ENCODE peak calls at places on chromosome 9, in four cellular contexts. E, H, D and W are unnamed samples.

GRCh38 chr9:14652729-14653377 is 40.4 kb downstream of the ZDHHC21 start:
- DNase-seq in E (no peak), D (no peak), H (peak), W (peak)

GRCh38 chr9:122346478-122347347 is 24.1 kb upstream of the PTGS1 start:
- DNase-seq in D (no peak), E (peak), H (peak), W (peak)

GRCh38 chr9:111039203-111039907 is 1.1 kb upstream of the LPAR1 start:
- DNase-seq in D (no peak), H (no peak), E (no peak), W (no peak)

GRCh38 chr9:124297553-124297905 is 39.8 kb downstream of the NEK6 start:
- DNase-seq in E (peak), D (no peak), H (no peak), W (peak)

GRCh38 chr9:95852059-95853032 is 23.1 kb upstream of the ERCC6L2 start:
- DNase-seq in D (peak), E (peak), H (no peak), W (no peak)

GRCh38 chr9:131609116-131609830 is 64.0 kb downstream of the PRRT1B start:
- DNase-seq in D (no peak), E (peak), H (no peak), W (no peak)

GRCh38 chr9:6557883-6558282 is 87.6 kb downstream of the GLDC start:
- DNase-seq in H (peak), D (no peak), E (no peak), W (no peak)

GRCh38 chr9:113154936-113155335 is 4.1 kb downstream of the SLC31A2 start:
- DNase-seq in E (no peak), D (no peak), H (no peak), W (no peak)

GRCh38 chr9:5767968-5768932 is 64.7 kb downstream of the ERMP1 start:
- DNase-seq in H (no peak), E (no peak), D (peak), W (no peak)

GRCh38 chr9:127569819-127570401 is 42.2 kb upstream of the STXBP1 start:
- DNase-seq in H (no peak), D (no peak), E (no peak), W (no peak)

GRCh38 chr9:76394896-76395244 is 644 bp upstream of the RFK start:
- DNase-seq in D (peak), E (peak), H (peak), W (peak)

GRCh38 chr9:5455181-5455580 is 4.8 kb downstream of the CD274 start:
- DNase-seq in D (no peak), E (no peak), H (no peak), W (no peak)

GRCh38 chr9:131439224-131439623 is 45.3 kb downstream of the PRRC2B start:
- DNase-seq in E (no peak), D (no peak), H (no peak), W (no peak)

GRCh38 chr9:110278080-110278707 is 21.9 kb upstream of the TXN start:
- DNase-seq in E (no peak), D (no peak), H (no peak), W (no peak)

GRCh38 chr9:89458768-89459496 is 39.0 kb downstream of the SEMA4D start:
- DNase-seq in D (no peak), H (no peak), E (no peak), W (no peak)

GRCh38 chr9:114616684-114617520 is 5.8 kb downstream of the TMEM268 start:
- DNase-seq in E (no peak), D (peak), H (no peak), W (no peak)

GRCh38 chr9:115204827-115205506 is 87.0 kb upstream of the TNC start:
- DNase-seq in H (no peak), E (peak), D (no peak), W (no peak)

GRCh38 chr9:551986-552930 is 289.2 kb upstream of the DMRT1 start:
- DNase-seq in D (no peak), H (no peak), E (no peak), W (no peak)

GRCh38 chr9:89576404-89576824 is 28.4 kb upstream of the GADD45G start:
- DNase-seq in D (no peak), H (peak), E (peak), W (peak)

GRCh38 chr9:112041536-112042243 is 133.4 kb downstream of the SUSD1 start:
- DNase-seq in D (no peak), H (no peak), E (peak), W (peak)

GRCh38 chr9:97293207-97293721 is 14.2 kb upstream of the CCDC180 start:
- DNase-seq in D (no peak), H (no peak), E (no peak), W (peak)

GRCh38 chr9:137429974-137430722 is 7.0 kb downstream of the NOXA1 start:
- DNase-seq in D (no peak), H (peak), E (no peak), W (no peak)

GRCh38 chr9:137881591-137882505 is 4.3 kb downstream of the CACNA1B start:
- DNase-seq in H (no peak), E (no peak), D (no peak), W (no peak)

GRCh38 chr9:71984388-71985069 is 73.1 kb downstream of the C9orf85 start:
- DNase-seq in E (no peak), D (no peak), H (no peak), W (no peak)

GRCh38 chr9:126684965-126685465 is 71.3 kb downstream of the LMX1B start:
- DNase-seq in D (no peak), E (no peak), H (no peak), W (no peak)

GRCh38 chr9:69421908-69422801 is 97.1 kb downstream of the ENTREP1 start:
- DNase-seq in H (peak), E (peak), D (no peak), W (peak)

GRCh38 chr9:97980918-97981827 is 2.0 kb upstream of the ANP32B start:
- DNase-seq in D (no peak), E (no peak), H (peak), W (peak)

GRCh38 chr9:82553654-82554366 is 509.1 kb downstream of the RASEF start:
- DNase-seq in E (no peak), H (no peak), D (no peak), W (no peak)

GRCh38 chr9:31683126-31683525 is 701.3 kb upstream of the ACO1 start:
- DNase-seq in H (no peak), D (no peak), E (no peak), W (no peak)

GRCh38 chr9:84235516-84235915 is 105.0 kb downstream of the SLC28A3 start:
- DNase-seq in H (no peak), E (no peak), D (no peak), W (no peak)

GRCh38 chr9:38707885-38708640 is 11.9 kb downstream of the FAM240B start:
- DNase-seq in H (no peak), D (no peak), E (no peak), W (no peak)

GRCh38 chr9:95132406-95133350 is 184.8 kb downstream of the FANCC start:
- DNase-seq in D (no peak), E (no peak), H (peak), W (no peak)

GRCh38 chr9:74373348-74373747 is 123.8 kb upstream of the RORB start:
- DNase-seq in D (no peak), E (no peak), H (no peak), W (no peak)

DNA sequence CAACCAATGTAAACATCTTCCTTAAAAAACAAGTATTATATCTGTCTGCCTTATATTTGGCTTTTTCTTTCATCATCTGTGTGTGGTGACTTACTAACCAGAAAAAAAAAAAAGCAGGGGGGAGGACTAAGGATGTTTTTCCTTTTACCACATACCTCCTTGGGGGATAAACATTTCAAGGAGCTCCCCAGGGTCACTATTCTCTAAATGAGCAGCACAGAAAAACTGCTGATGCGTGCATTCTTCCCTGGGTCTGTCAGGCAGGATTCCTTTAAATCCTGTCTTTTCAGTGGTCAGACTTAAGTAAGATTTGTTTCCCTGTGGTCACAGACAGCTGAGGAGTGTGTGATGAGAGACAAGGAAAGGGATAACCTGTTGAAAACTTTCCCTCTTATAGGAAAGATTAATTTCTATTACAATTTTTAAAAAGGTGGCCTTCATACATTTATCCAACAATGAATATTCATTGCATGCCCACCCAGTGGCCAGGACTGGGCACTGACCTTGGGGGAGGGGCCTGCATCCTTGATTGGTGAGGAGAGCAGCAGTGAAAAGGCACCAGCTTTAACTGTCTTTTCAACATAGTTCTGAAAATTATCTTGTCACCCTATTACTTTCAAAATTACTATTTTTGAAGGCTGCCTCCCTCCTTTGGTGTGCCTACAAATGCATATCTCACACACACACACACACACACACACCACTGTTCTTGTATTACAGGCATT is 123.1 kb downstream of the TLE4 start:
- DNase-seq in E (no peak), H (no peak), D (no peak), W (no peak)
- TF ChIP-seq PBX3 in E (no peak), H (no peak), D (no peak), W (no peak)

GRCh38 chr9:130212543-130213297 is 40.5 kb downstream of the NCS1 start:
- DNase-seq in D (no peak), H (no peak), E (no peak), W (no peak)
- TF ChIP-seq PBX3 in D (no peak), H (no peak), E (no peak), W (no peak)

DNA sequence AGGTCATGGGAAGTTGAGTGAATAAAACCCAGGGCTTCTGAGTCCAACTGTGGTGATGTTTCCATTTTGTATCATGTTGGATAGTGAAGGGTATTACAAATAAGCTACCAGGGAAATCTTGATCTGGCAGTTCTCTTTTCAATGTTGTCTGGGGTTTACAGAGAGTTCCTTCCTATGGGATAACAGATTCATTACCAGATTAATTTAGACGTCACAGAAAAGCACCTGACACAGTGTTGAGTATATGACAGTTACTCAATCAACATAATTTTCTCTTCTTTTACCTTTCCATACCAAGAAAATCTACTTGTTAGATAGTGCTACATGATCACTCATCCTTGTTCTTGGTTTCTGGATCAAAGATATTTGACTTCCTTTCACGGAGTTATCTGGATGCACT is 270.9 kb downstream of the ACTL7B start:
- DNase-seq in H (no peak), E (no peak), D (no peak), W (no peak)
- TF ChIP-seq PBX3 in H (no peak), E (no peak), D (no peak), W (no peak)

GRCh38 chr9:87676976-87677775 is 48.7 kb upstream of the CTSL start:
- DNase-seq in D (no peak), E (no peak), H (no peak), W (no peak)
- TF ChIP-seq PBX3 in D (no peak), E (no peak), H (no peak), W (no peak)